ENCODE peak calls at places on chromosomes 13 and 19, in seven cellular contexts. K is IMR-90, H is H1, O is H9, V is mesendoderm, D is mesenchymal stem cell, I is trophoblast cell. S is an unnamed sample.
A peak's percentile ranks its signal among the peaks of the same experiment; 100 is the strongest.

GRCh38 chr13:111129465-111130110 is 14.5 kb downstream of the ARHGEF7 start:
- DNase-seq in K (no peak), I (no peak), V (no peak), O (no peak), D (no peak), H (no peak), S (no peak)

GRCh38 chr13:94122300-94122699 is 357.2 kb downstream of the DCT start:
- DNase-seq in V (no peak), O (no peak), D (no peak), H (no peak), I (no peak), K (no peak), S (no peak)

GRCh38 chr13:62278271-62278670 is 862.6 kb upstream of the PCDH20 start:
- DNase-seq in V (no peak), I (no peak), D (no peak), O (no peak), K (no peak), H (no peak), S (no peak)

GRCh38 chr19:14479309-14479984 is 4.3 kb upstream of the PTGER1 start:
- DNase-seq in H (no peak), I (no peak), V (no peak), O (no peak), D (no peak), K (no peak), S (no peak)

GRCh38 chr19:50333235-50333736 is 4.1 kb upstream of the KCNC3 start:
- DNase-seq in O (peak; percentile 96), H (peak; percentile 93), I (peak; percentile 99), D (peak; percentile 41), V (peak; percentile 97), K (peak; percentile 67), S (peak; percentile 94)

GRCh38 chr19:4064073-4064550 is 2.6 kb downstream of the ZBTB7A start:
- DNase-seq in H (no peak), D (no peak), K (peak; percentile 37), I (no peak), O (peak; percentile 42), V (no peak), S (no peak)

GRCh38 chr19:49113762-49114629 is at the start of gene LIN7B:
- DNase-seq in K (peak; percentile 54), O (peak; percentile 72), I (peak; percentile 82), V (peak; percentile 82), H (peak; percentile 88), D (peak; percentile 57), S (peak; percentile 71)

GRCh38 chr19:47693903-47694302 is 19.3 kb upstream of the EHD2 start:
- DNase-seq in D (no peak), I (no peak), V (no peak), K (no peak), O (no peak), H (no peak), S (no peak)

GRCh38 chr19:16039081-16039480 is 37.2 kb upstream of the TPM4 start:
- DNase-seq in D (no peak), H (no peak), I (no peak), V (no peak), K (no peak), O (no peak), S (no peak)
- H3K23ac ChIP-seq in D (no peak overlapping the region), H (no peak overlapping the region), I (no peak overlapping the region), V (no peak overlapping the region), K (no peak overlapping the region), O (no peak overlapping the region), S (peak overlapping the region; percentile 31)

DNA sequence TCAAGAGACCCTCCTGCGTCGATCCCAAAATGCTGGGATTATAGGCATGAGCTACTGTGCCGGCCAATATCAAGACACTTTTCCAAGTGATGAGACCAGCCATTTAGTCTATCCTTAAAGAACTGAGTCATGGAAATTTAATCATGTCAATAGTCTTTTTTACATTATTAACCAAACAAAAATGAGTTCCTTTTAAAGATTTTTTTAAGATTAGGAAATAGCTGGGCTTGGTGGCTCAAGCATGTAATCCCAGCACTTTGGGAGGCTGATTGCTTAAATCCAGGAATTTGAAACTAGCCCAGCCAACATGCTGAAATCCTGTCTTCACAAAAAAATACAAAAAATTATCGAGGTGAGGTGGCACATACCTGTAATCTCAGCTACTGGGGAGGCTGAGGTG is 16.7 kb upstream of the ZNF564 start:
- DNase-seq in V (no peak), D (no peak), H (no peak), O (no peak), K (peak; percentile 16), I (peak; percentile 88), S (no peak)
- H3K27ac ChIP-seq in V (no peak overlapping the region), D (no peak overlapping the region), H (no peak overlapping the region), O (no peak overlapping the region), K (no peak overlapping the region), I (no peak overlapping the region), S (no peak overlapping the region)

GRCh38 chr19:12198136-12198535 is 35.2 kb downstream of the ZNF136 start:
- DNase-seq in H (no peak), O (no peak), D (no peak), K (no peak), I (no peak), V (no peak), S (no peak)

GRCh38 chr19:12200020-12200419 is 37.1 kb downstream of the ZNF136 start:
- DNase-seq in K (no peak), H (no peak), V (no peak), D (no peak), O (no peak), I (no peak), S (no peak)

GRCh38 chr19:12195501-12195860 is 32.6 kb downstream of the ZNF136 start:
- DNase-seq in I (peak; percentile 31), H (no peak), D (no peak), K (no peak), V (peak; percentile 54), O (no peak), S (peak; percentile 0)

DNA sequence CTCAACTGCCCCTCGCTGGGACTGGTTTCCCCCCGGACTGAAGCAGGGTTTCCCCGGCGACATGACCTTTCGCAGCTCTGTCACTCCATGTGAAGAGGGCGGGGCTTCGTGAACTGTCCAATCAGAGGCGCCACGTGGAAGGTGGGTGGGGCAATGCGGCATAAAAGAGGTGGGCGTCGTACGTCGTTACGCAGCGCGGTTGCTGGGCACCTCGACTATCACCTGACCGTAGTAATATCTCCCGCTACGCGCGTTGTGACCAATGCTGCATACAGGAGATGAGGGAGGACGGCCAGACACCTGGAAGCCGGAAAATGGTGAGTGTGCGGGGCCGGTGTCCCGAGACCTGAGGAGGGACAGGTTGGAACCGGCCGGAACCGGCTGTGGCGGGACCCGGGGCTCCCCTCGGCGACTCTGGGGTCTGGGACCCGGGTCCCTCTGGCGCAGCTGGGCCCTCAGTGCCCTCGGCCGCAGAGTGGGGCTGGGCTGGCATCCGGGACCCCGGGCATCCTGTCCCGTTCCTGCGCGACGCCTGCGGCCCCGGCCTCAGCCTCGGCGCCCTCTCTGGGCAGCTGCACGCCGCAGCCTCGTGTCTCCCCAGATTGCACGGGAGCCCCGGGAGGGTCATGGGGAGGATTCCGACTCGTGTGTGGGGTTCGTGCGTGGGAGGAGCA is 32.1 kb downstream of the ZNF136 start:
- DNase-seq in V (peak; percentile 92), K (peak; percentile 6), H (no peak), O (no peak), D (no peak), I (peak; percentile 94), S (peak; percentile 53)
- H3K23ac ChIP-seq in V (no peak overlapping the region), K (no peak overlapping the region), H (no peak overlapping the region), O (no peak overlapping the region), D (no peak overlapping the region), I (no peak overlapping the region), S (peak overlapping the region; percentile 80)

GRCh38 chr13:35947315-35947714 is 183.9 kb downstream of the DCLK1 start:
- DNase-seq in H (no peak), O (no peak), D (no peak), K (no peak), V (no peak), I (no peak), S (no peak)
- H3K27ac ChIP-seq in H (no peak overlapping the region), O (no peak overlapping the region), D (no peak overlapping the region), K (no peak overlapping the region), V (no peak overlapping the region), I (no peak overlapping the region), S (no peak overlapping the region)

DNA sequence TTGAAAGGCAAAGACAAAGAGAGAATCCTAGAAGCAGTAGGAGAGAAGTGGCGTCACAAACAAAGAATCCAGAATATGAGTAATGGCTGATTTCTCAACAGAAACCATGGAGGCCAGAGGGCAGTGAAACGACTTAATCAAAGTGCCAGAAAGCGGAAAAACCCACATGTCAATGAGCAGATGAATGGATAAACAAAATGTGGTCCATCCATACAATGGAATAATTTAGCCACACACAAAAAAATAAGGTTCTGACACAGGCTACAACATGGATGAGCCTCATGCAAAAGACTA is 52.2 kb upstream of the RANBP3 start:
- DNase-seq in D (peak; percentile 85), O (no peak), V (no peak), K (peak; percentile 79), I (peak; percentile 92), H (no peak), S (no peak)
- H3K23ac ChIP-seq in D (no peak overlapping the region), O (no peak overlapping the region), V (no peak overlapping the region), K (no peak overlapping the region), I (no peak overlapping the region), H (no peak overlapping the region), S (no peak overlapping the region)

DNA sequence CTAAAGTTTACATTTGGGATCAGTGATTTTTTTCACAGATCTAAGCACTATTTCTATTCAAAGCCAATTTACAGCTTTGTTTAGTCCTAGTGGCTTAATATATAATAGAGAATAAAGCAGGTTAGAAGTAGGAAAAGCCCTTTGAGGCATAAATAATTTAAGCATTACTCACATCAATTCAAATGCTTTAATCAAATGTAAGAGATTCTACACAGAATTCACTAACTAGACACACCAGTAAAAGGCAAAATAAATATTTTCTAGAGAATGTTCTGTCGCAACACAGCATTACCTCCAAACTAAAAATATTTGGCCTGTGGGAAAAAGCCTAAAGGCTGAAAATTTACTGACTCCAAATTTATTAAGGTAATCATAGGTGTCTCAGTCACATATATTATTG is 31.3 kb downstream of the KCTD12 start:
- DNase-seq in K (peak; percentile 16), O (no peak), V (no peak), D (peak; percentile 12), H (no peak), I (peak; percentile 96), S (no peak)
- H3K27ac ChIP-seq in K (no peak overlapping the region), O (no peak overlapping the region), V (no peak overlapping the region), D (peak overlapping the region; percentile 55), H (no peak overlapping the region), I (no peak overlapping the region), S (no peak overlapping the region)

S was measured in neuronal stem cell.